ENCODE peak calls at places on chromosome 4, in seven cellular contexts. E is renal cortical epithelial cell; W is GM23338; A is CD4-positive, alpha-beta T cell; I is stromal cell of bone marrow; J is activated T-helper 9 cell treated with anti-CD3 and anti-CD28 coated beads, Interleukin-2, amount 50 U/mL, for 16 hours; K is type B pancreatic cell. X is an unnamed sample.

GRCh38 chr4:14856076-14856926 is 146.0 kb upstream of the CPEB2 start:
- DNase-seq in I (peak), K (no peak), W (no peak), E (peak), J (peak), A (no peak), X (no peak)

GRCh38 chr4:129806986-129807385 is 711.0 kb downstream of the C4orf33 start:
- DNase-seq in J (no peak), W (no peak), A (no peak), I (no peak), K (no peak), E (peak), X (no peak)

GRCh38 chr4:88613417-88613875 is 21.2 kb downstream of the HERC3 start:
- DNase-seq in J (no peak), A (peak), W (peak), E (peak), I (no peak), K (no peak), X (no peak)

GRCh38 chr4:83128235-83128929 is 13.9 kb upstream of the PLAC8 start:
- DNase-seq in E (peak), W (no peak), A (no peak), K (no peak), J (no peak), I (peak), X (no peak)

GRCh38 chr4:100340534-100341364 is 150.5 kb upstream of the DDIT4L start:
- DNase-seq in A (no peak), W (no peak), K (no peak), I (no peak), E (peak), J (no peak), X (no peak)

GRCh38 chr4:9913846-9914245 is 107.5 kb downstream of the SLC2A9 start:
- DNase-seq in K (no peak), I (no peak), J (no peak), W (peak), A (no peak), E (no peak), X (no peak)

GRCh38 chr4:140213116-140213515 is 59.1 kb upstream of the MAML3 start:
- DNase-seq in E (peak), J (no peak), W (no peak), K (no peak), I (no peak), A (no peak), X (no peak)

GRCh38 chr4:10697071-10697470 is 12.5 kb upstream of the CLNK start:
- DNase-seq in A (no peak), W (no peak), E (peak), K (no peak), I (no peak), J (no peak), X (no peak)

GRCh38 chr4:157722146-157722545 is 450.7 kb downstream of the GASK1B start:
- DNase-seq in W (no peak), J (no peak), K (no peak), E (no peak), A (no peak), I (no peak), X (no peak)

GRCh38 chr4:23333946-23334878 is 555.6 kb downstream of the PPARGC1A start:
- DNase-seq in A (peak), W (peak), K (no peak), I (peak), J (no peak), E (peak), X (no peak)

GRCh38 chr4:71204056-71204455 is 134.8 kb upstream of the SLC4A4 start:
- DNase-seq in K (no peak), W (no peak), E (no peak), J (no peak), I (no peak), A (no peak), X (no peak)

GRCh38 chr4:125489952-125490690 is 175.4 kb downstream of the FAT4 start:
- DNase-seq in W (no peak), E (no peak), A (no peak), I (no peak), J (no peak), K (no peak), X (no peak)

GRCh38 chr4:106529348-106530033 is 160.9 kb upstream of the GIMD1 start:
- DNase-seq in I (peak), K (no peak), W (no peak), E (peak), A (no peak), J (no peak), X (no peak)

GRCh38 chr4:4334798-4335520 is 44.9 kb downstream of the ZBTB49 start:
- DNase-seq in W (peak), K (no peak), I (peak), J (peak), E (peak), A (peak), X (no peak)

GRCh38 chr4:75015627-75016026 is 82.7 kb downstream of the PARM1 start:
- DNase-seq in J (no peak), A (no peak), I (no peak), E (no peak), W (no peak), K (no peak), X (no peak)

GRCh38 chr4:48258845-48259397 is 10.7 kb downstream of the TEC start:
- DNase-seq in E (peak), A (no peak), W (no peak), J (no peak), I (no peak), K (no peak), X (no peak)